ENCODE peak calls at places on chromosomes 13 and 19, in six cellular contexts. One of them, this sample, is unnamed.

GRCh38 chr13:32001392-32001768 is 30.2 kb upstream of the FRY start:
- DNase-seq in HepG2: peak
- DNase-seq in K562: peak
- DNase-seq in SK-N-SH: peak
- DNase-seq in GM12878: no peak
- DNase-seq in HCT116: peak
- DNase-seq in this sample: no peak

GRCh38 chr13:90445179-90445578 is 902.3 kb upstream of the MIR17HG start:
- DNase-seq in K562: no peak
- DNase-seq in SK-N-SH: no peak
- DNase-seq in HCT116: peak
- DNase-seq in GM12878: no peak
- DNase-seq in HepG2: no peak
- DNase-seq in this sample: no peak

GRCh38 chr13:111573801-111574200 is 253.4 kb downstream of the TEX29 start:
- DNase-seq in HepG2: no peak
- DNase-seq in GM12878: no peak
- DNase-seq in HCT116: no peak
- DNase-seq in SK-N-SH: no peak
- DNase-seq in K562: no peak
- DNase-seq in this sample: no peak

GRCh38 chr19:40778865-40779284 is 828 bp downstream of the RAB4B start:
- DNase-seq in HepG2: peak
- DNase-seq in HCT116: no peak
- DNase-seq in K562: no peak
- DNase-seq in GM12878: no peak
- DNase-seq in SK-N-SH: no peak
- DNase-seq in this sample: no peak

GRCh38 chr19:1490020-1490310 is 185 bp downstream of the PCSK4 start:
- DNase-seq in K562: no peak
- DNase-seq in HepG2: no peak
- DNase-seq in GM12878: no peak
- DNase-seq in HCT116: no peak
- DNase-seq in SK-N-SH: no peak
- DNase-seq in this sample: no peak

GRCh38 chr13:100459747-100460146 is 128.8 kb downstream of the GGACT start:
- DNase-seq in K562: no peak
- DNase-seq in HepG2: no peak
- DNase-seq in GM12878: no peak
- DNase-seq in SK-N-SH: no peak
- DNase-seq in HCT116: no peak
- DNase-seq in this sample: no peak

GRCh38 chr19:37997911-37998344 is 90.9 kb downstream of the SIPA1L3 start:
- DNase-seq in SK-N-SH: no peak
- DNase-seq in HCT116: peak
- DNase-seq in K562: no peak
- DNase-seq in GM12878: no peak
- DNase-seq in HepG2: no peak
- DNase-seq in this sample: no peak

GRCh38 chr13:34758628-34759027 is 183.4 kb upstream of the NBEA start:
- DNase-seq in HCT116: no peak
- DNase-seq in GM12878: no peak
- DNase-seq in SK-N-SH: no peak
- DNase-seq in K562: no peak
- DNase-seq in HepG2: no peak
- DNase-seq in this sample: no peak

GRCh38 chr19:39679056-39679790 is 23.5 kb downstream of the LGALS16 start:
- DNase-seq in K562: no peak
- DNase-seq in SK-N-SH: no peak
- DNase-seq in GM12878: peak
- DNase-seq in HepG2: no peak
- DNase-seq in HCT116: no peak
- DNase-seq in this sample: no peak

GRCh38 chr19:33241530-33242101 is 16.0 kb upstream of the SLC7A10 start:
- DNase-seq in SK-N-SH: peak
- DNase-seq in HepG2: no peak
- DNase-seq in HCT116: no peak
- DNase-seq in K562: peak
- DNase-seq in GM12878: no peak
- DNase-seq in this sample: no peak

GRCh38 chr13:80802946-80803345 is 462.0 kb upstream of the SPRY2 start:
- DNase-seq in HepG2: no peak
- DNase-seq in K562: no peak
- DNase-seq in SK-N-SH: no peak
- DNase-seq in GM12878: no peak
- DNase-seq in HCT116: no peak
- DNase-seq in this sample: no peak

GRCh38 chr19:4172861-4173473 is 9.4 kb downstream of the SIRT6 start:
- DNase-seq in K562: peak
- DNase-seq in HCT116: no peak
- DNase-seq in GM12878: no peak
- DNase-seq in HepG2: no peak
- DNase-seq in SK-N-SH: peak
- DNase-seq in this sample: no peak

GRCh38 chr19:31378404-31378803 is 29.2 kb upstream of the TSHZ3 start:
- DNase-seq in GM12878: no peak
- DNase-seq in HepG2: peak
- DNase-seq in SK-N-SH: peak
- DNase-seq in HCT116: no peak
- DNase-seq in K562: no peak
- DNase-seq in this sample: no peak

GRCh38 chr13:45851171-45851889 is at the start of gene SIAH3:
- DNase-seq in HCT116: no peak
- DNase-seq in GM12878: no peak
- DNase-seq in K562: no peak
- DNase-seq in HepG2: no peak
- DNase-seq in SK-N-SH: peak
- DNase-seq in this sample: peak

GRCh38 chr13:113816248-113816924 is 47.5 kb downstream of the GAS6 start:
- DNase-seq in K562: no peak
- DNase-seq in HepG2: no peak
- DNase-seq in HCT116: no peak
- DNase-seq in SK-N-SH: no peak
- DNase-seq in GM12878: no peak
- DNase-seq in this sample: no peak

GRCh38 chr13:30762643-30763042 is 27.3 kb downstream of the ALOX5AP start:
- DNase-seq in HepG2: no peak
- DNase-seq in GM12878: no peak
- DNase-seq in HCT116: no peak
- DNase-seq in SK-N-SH: no peak
- DNase-seq in K562: no peak
- DNase-seq in this sample: no peak

GRCh38 chr19:11574689-11575088 is 2.8 kb downstream of the ACP5 start:
- DNase-seq in HepG2: no peak
- DNase-seq in GM12878: no peak
- DNase-seq in SK-N-SH: no peak
- DNase-seq in HCT116: no peak
- DNase-seq in K562: no peak
- DNase-seq in this sample: no peak

GRCh38 chr19:54335979-54336892 is 2.7 kb downstream of the LILRA4 start:
- DNase-seq in HCT116: no peak
- DNase-seq in HepG2: no peak
- DNase-seq in GM12878: no peak
- DNase-seq in SK-N-SH: no peak
- DNase-seq in K562: no peak
- DNase-seq in this sample: no peak

GRCh38 chr19:17090501-17091074 is 15.0 kb downstream of the MYO9B start:
- DNase-seq in K562: no peak
- DNase-seq in HepG2: no peak
- DNase-seq in GM12878: no peak
- DNase-seq in HCT116: no peak
- DNase-seq in SK-N-SH: no peak
- DNase-seq in this sample: no peak

GRCh38 chr13:100581504-100581903 is 7.1 kb downstream of the GGACT start:
- DNase-seq in HCT116: no peak
- DNase-seq in GM12878: no peak
- DNase-seq in HepG2: no peak
- DNase-seq in SK-N-SH: no peak
- DNase-seq in K562: no peak
- DNase-seq in this sample: no peak

DNA sequence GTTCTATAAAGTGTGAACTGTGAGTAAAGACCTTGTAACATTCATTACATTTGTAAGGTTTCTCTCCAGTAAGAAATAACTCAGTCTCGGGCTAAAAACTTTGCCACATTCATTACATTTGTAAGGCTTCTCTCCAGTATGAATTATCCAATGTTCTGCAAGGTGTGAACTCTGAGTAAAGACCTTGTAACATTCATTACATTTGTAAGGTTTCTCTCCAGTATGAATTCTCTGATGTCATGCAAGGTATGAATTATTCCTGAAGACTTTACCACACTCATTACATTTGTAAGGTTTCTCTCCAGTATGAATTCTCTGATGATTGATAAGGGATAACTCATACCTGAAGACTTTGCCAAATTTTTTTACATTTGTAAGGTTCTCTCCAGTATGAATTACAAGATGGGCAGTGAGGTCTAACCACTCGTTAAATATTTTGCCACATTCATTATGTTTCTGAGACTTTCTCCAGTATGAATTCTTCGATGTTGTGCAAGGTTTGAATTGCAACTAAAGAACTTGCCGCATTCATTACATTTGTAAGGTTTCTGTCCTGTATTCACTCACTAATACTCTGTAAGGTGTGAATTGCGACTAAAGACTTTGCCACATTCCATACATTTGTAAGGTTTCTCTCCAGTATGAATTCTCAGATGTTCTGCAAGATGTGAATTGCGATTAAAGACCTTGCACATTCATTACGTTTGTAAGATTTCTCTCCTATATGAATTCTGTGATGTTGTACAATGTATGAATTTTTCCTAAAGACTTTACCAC is 21.2 kb downstream of the ZNF578 start:
- DNase-seq in K562: no peak
- DNase-seq in HCT116: no peak
- DNase-seq in HepG2: no peak
- DNase-seq in GM12878: no peak
- DNase-seq in SK-N-SH: no peak
- DNase-seq in this sample: no peak
- H3K4me3 ChIP-seq in K562: no peak
- H3K4me3 ChIP-seq in HCT116: no peak
- H3K4me3 ChIP-seq in HepG2: no peak
- H3K4me3 ChIP-seq in GM12878: no peak
- H3K4me3 ChIP-seq in SK-N-SH: no peak
- H3K4me3 ChIP-seq in this sample: no peak

GRCh38 chr19:23560051-23560450 is 127.0 kb downstream of the ZNF675 start:
- DNase-seq in HepG2: no peak
- DNase-seq in K562: no peak
- DNase-seq in HCT116: no peak
- DNase-seq in SK-N-SH: no peak
- DNase-seq in GM12878: no peak
- DNase-seq in this sample: no peak

GRCh38 chr19:23557381-23557780 is 129.6 kb downstream of the ZNF675 start:
- DNase-seq in GM12878: no peak
- DNase-seq in HepG2: no peak
- DNase-seq in HCT116: no peak
- DNase-seq in K562: no peak
- DNase-seq in SK-N-SH: no peak
- DNase-seq in this sample: no peak

GRCh38 chr19:23558541-23558940 is 128.5 kb downstream of the ZNF675 start:
- DNase-seq in K562: no peak
- DNase-seq in GM12878: no peak
- DNase-seq in HepG2: no peak
- DNase-seq in SK-N-SH: no peak
- DNase-seq in HCT116: no peak
- DNase-seq in this sample: no peak

GRCh38 chr19:23554548-23554947 is 132.5 kb downstream of the ZNF675 start:
- DNase-seq in K562: no peak
- DNase-seq in HCT116: no peak
- DNase-seq in GM12878: no peak
- DNase-seq in HepG2: no peak
- DNase-seq in SK-N-SH: no peak
- DNase-seq in this sample: no peak
- TF ChIP-seq JUND in K562: no peak
- TF ChIP-seq JUND in HCT116: no peak
- TF ChIP-seq JUND in GM12878: no peak
- TF ChIP-seq JUND in HepG2: no peak
- TF ChIP-seq JUND in SK-N-SH: no peak
- TF ChIP-seq JUND in this sample: no peak

GRCh38 chr19:45400192-45400591 is 4.7 kb downstream of the PPP1R13L start:
- DNase-seq in HepG2: no peak
- DNase-seq in GM12878: no peak
- DNase-seq in K562: no peak
- DNase-seq in SK-N-SH: no peak
- DNase-seq in HCT116: no peak
- DNase-seq in this sample: no peak

GRCh38 chr19:45402469-45403070 is 2.3 kb downstream of the PPP1R13L start:
- DNase-seq in HCT116: no peak
- DNase-seq in SK-N-SH: peak
- DNase-seq in GM12878: no peak
- DNase-seq in K562: peak
- DNase-seq in HepG2: no peak
- DNase-seq in this sample: no peak

GRCh38 chr19:45403781-45404556 is 900 bp downstream of the PPP1R13L start:
- DNase-seq in HepG2: peak
- DNase-seq in SK-N-SH: peak
- DNase-seq in HCT116: no peak
- DNase-seq in K562: peak
- DNase-seq in GM12878: no peak
- DNase-seq in this sample: peak

GRCh38 chr19:45403272-45403671 is 1.6 kb downstream of the PPP1R13L start:
- DNase-seq in HCT116: no peak
- DNase-seq in K562: no peak
- DNase-seq in SK-N-SH: no peak
- DNase-seq in HepG2: no peak
- DNase-seq in GM12878: no peak
- DNase-seq in this sample: no peak

GRCh38 chr19:45401815-45402468 is 2.9 kb downstream of the PPP1R13L start:
- DNase-seq in SK-N-SH: no peak
- DNase-seq in GM12878: no peak
- DNase-seq in HepG2: no peak
- DNase-seq in K562: no peak
- DNase-seq in HCT116: no peak
- DNase-seq in this sample: no peak
- H3K4me3 ChIP-seq in SK-N-SH: no peak
- H3K4me3 ChIP-seq in GM12878: no peak
- H3K4me3 ChIP-seq in HepG2: no peak
- H3K4me3 ChIP-seq in K562: no peak
- H3K4me3 ChIP-seq in HCT116: peak
- H3K4me3 ChIP-seq in this sample: peak

GRCh38 chr19:49877020-49877878 is at the start of the genes AKT1S1 and TBC1D17:
- DNase-seq in GM12878: peak
- DNase-seq in HCT116: peak
- DNase-seq in SK-N-SH: peak
- DNase-seq in HepG2: peak
- DNase-seq in K562: peak
- DNase-seq in this sample: peak

GRCh38 chr19:49878744-49879070 is 1.2 kb downstream of the TBC1D17 start:
- DNase-seq in K562: no peak
- DNase-seq in HepG2: no peak
- DNase-seq in HCT116: no peak
- DNase-seq in GM12878: no peak
- DNase-seq in SK-N-SH: no peak
- DNase-seq in this sample: no peak

GRCh38 chr19:49879243-49879960 is 1.9 kb downstream of the TBC1D17 start:
- DNase-seq in HCT116: peak
- DNase-seq in SK-N-SH: no peak
- DNase-seq in GM12878: no peak
- DNase-seq in HepG2: no peak
- DNase-seq in K562: no peak
- DNase-seq in this sample: no peak

GRCh38 chr19:49876422-49877019 is 634 bp downstream of the AKT1S1 start:
- DNase-seq in GM12878: peak
- DNase-seq in HCT116: peak
- DNase-seq in SK-N-SH: peak
- DNase-seq in HepG2: peak
- DNase-seq in K562: peak
- DNase-seq in this sample: peak

GRCh38 chr19:49877879-49878743 is 609 bp downstream of the TBC1D17 start:
- DNase-seq in HepG2: peak
- DNase-seq in SK-N-SH: peak
- DNase-seq in GM12878: peak
- DNase-seq in HCT116: peak
- DNase-seq in K562: peak
- DNase-seq in this sample: peak
- TF ChIP-seq JUND in HepG2: no peak
- TF ChIP-seq JUND in SK-N-SH: no peak
- TF ChIP-seq JUND in GM12878: no peak
- TF ChIP-seq JUND in HCT116: no peak
- TF ChIP-seq JUND in K562: no peak
- TF ChIP-seq JUND in this sample: no peak

This sample was measured in H1.